ENCODE peak calls at places on chromosomes 11 and 22, in five cellular contexts. X is A549, N is IMR-90, A is K562, K is GM12878. L is an unnamed sample.

GRCh38 chr22:23537421-23537820 is 42.7 kb downstream of the IGLL1 start:
- DNase-seq in N (no peak), A (no peak), X (no peak), K (no peak), L (no peak)

GRCh38 chr11:6523253-6523652 is 26.2 kb downstream of the DNHD1 start:
- DNase-seq in X (no peak), A (no peak), N (peak), K (no peak), L (no peak)

GRCh38 chr22:25081409-25081824 is 118.2 kb upstream of the CRYBB3 start:
- DNase-seq in N (peak), K (no peak), A (peak), X (peak), L (peak)

GRCh38 chr11:46537851-46538295 is 56.0 kb downstream of the AMBRA1 start:
- DNase-seq in X (peak), A (peak), N (peak), K (no peak), L (peak)

GRCh38 chr22:37907036-37907954 is 1.2 kb downstream of the MICALL1 start:
- DNase-seq in N (peak), A (no peak), K (no peak), X (no peak), L (no peak)

GRCh38 chr11:78069465-78069864 is 5.8 kb downstream of the THRSP start:
- DNase-seq in K (no peak), X (no peak), N (no peak), A (no peak), L (no peak)

GRCh38 chr11:31874631-31875191 is 63.6 kb upstream of the PAX6 start:
- DNase-seq in N (no peak), X (no peak), A (no peak), K (no peak), L (no peak)

GRCh38 chr11:8089791-8090510 is 8.9 kb downstream of the TUB start:
- DNase-seq in X (no peak), K (no peak), N (no peak), A (no peak), L (no peak)

GRCh38 chr11:111633756-111634362 is 31.6 kb downstream of the SIK2 start:
- DNase-seq in A (no peak), X (no peak), N (peak), K (peak), L (peak)

GRCh38 chr11:10762185-10762584 is 11.1 kb downstream of the CTR9 start:
- DNase-seq in N (no peak), A (no peak), X (no peak), K (peak), L (no peak)

GRCh38 chr22:42313804-42314581 is 43.5 kb upstream of the TCF20 start:
- DNase-seq in A (peak), N (peak), X (peak), K (no peak), L (peak)

GRCh38 chr22:49021926-49022815 is 805.5 kb downstream of the BRD1 start:
- DNase-seq in A (no peak), N (no peak), X (no peak), K (no peak), L (no peak)

GRCh38 chr11:45209480-45209879 is 63.0 kb downstream of the PRDM11 start:
- DNase-seq in K (no peak), X (no peak), A (no peak), N (no peak), L (no peak)

GRCh38 chr11:77086521-77087472 is 15.8 kb upstream of the OMP start:
- DNase-seq in X (no peak), K (no peak), A (no peak), N (no peak), L (no peak)

GRCh38 chr11:101215069-101215468 is 85.5 kb upstream of the PGR start:
- DNase-seq in K (no peak), A (no peak), X (no peak), N (no peak), L (no peak)

GRCh38 chr11:20854214-20854613 is 184.8 kb downstream of the NELL1 start:
- DNase-seq in K (no peak), A (no peak), N (no peak), X (no peak), L (no peak)

DNA sequence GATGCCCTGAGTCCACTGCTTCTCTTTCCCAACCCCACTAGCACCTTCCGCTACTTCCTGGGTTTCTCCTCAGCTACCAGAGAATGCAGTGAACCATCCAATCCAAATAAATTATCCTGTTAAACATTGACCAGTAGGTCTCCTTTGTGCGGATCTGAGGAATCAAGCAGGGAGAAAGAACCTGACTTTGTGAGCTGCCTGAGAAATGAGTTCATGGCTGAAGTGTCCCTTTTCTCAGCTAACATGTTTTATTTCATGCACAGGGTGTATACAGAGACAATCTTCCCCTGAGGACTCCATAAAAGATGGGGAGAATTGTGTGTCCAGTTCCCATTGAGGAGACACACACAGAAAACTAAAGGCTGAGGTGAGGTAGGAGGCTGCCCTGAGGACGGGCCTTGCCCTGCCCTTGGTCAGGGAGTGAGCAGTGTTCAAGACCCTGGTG is 63.0 kb upstream of the VPREB1 start:
- DNase-seq in A (no peak), N (no peak), X (no peak), K (no peak), L (no peak)
- TF ChIP-seq RAD21 in A (no peak), N (no peak), X (no peak), K (no peak), L (no peak)

GRCh38 chr22:19478086-19478392 is 954 bp downstream of the UFD1 start:
- DNase-seq in A (no peak), X (no peak), N (no peak), K (no peak), L (no peak)
- TF ChIP-seq RCOR1 in A (no peak), X (no peak), N (no peak), K (no peak), L (no peak)

GRCh38 chr22:28497188-28497587 is 182.5 kb downstream of the TTC28 start:
- DNase-seq in N (peak), K (no peak), X (no peak), A (no peak), L (no peak)
- TF ChIP-seq RAD21 in N (no peak), K (no peak), X (no peak), A (no peak), L (no peak)

GRCh38 chr11:73969091-73969490 is 13.6 kb downstream of the UCP2 start:
- DNase-seq in A (no peak), K (no peak), N (no peak), X (no peak), L (no peak)
- TF ChIP-seq RCOR1 in A (no peak), K (no peak), N (no peak), X (no peak), L (no peak)

L was measured in SK-N-SH.